ENCODE peak calls at places on chromosomes 1 and 21, in six cellular contexts. K, M, H, O, W and R are unnamed samples.

GRCh38 chr21:34592120-34592561 is 22.8 kb downstream of the RCAN1 start:
- DNase-seq in M (no peak), H (no peak), K (no peak), O (peak; percentile 73), W (no peak), R (no peak)

GRCh38 chr1:45018599-45019230 is 6.7 kb downstream of the UROD start:
- DNase-seq in W (peak; percentile 53), K (peak; percentile 85), H (peak; percentile 85), O (peak; percentile 78), M (peak; percentile 63), R (peak; percentile 47)

GRCh38 chr1:21126324-21126723 is 50.4 kb downstream of the EIF4G3 start:
- DNase-seq in H (peak; percentile 9), O (no peak), K (peak; percentile 82), M (peak; percentile 21), W (no peak), R (peak; percentile 67)

GRCh38 chr1:241751524-241751923 is 96.5 kb upstream of the EXO1 start:
- DNase-seq in W (no peak), O (no peak), M (no peak), K (no peak), H (no peak), R (no peak)

GRCh38 chr21:37430184-37430821 is 63.7 kb downstream of the DYRK1A start:
- DNase-seq in K (no peak), M (no peak), O (peak; percentile 25), W (no peak), H (no peak), R (peak; percentile 69)

GRCh38 chr1:218344814-218345672 is at the start of gene TGFB2:
- DNase-seq in W (peak; percentile 43), K (peak; percentile 69), H (no peak), O (peak; percentile 68), M (peak; percentile 30), R (no peak)

GRCh38 chr1:162305969-162306368 is 70.7 kb downstream of the SPATA46 start:
- DNase-seq in K (no peak), W (no peak), M (no peak), H (no peak), O (peak; percentile 56), R (peak; percentile 12)

GRCh38 chr1:198465201-198466144 is 75.0 kb downstream of the ATP6V1G3 start:
- DNase-seq in M (peak; percentile 13), W (peak; percentile 76), K (peak; percentile 78), H (peak; percentile 3), O (peak; percentile 56), R (peak; percentile 28)

GRCh38 chr1:238722812-238723211 is 663.6 kb upstream of the CHRM3 start:
- DNase-seq in H (no peak), O (no peak), K (no peak), W (no peak), M (no peak), R (no peak)

GRCh38 chr1:219847215-219847855 is 81.0 kb downstream of the SLC30A10 start:
- DNase-seq in O (peak; percentile 12), H (no peak), M (no peak), W (no peak), K (no peak), R (peak; percentile 43)

GRCh38 chr1:43597721-43598120 is 52.2 kb upstream of the KDM4A start:
- DNase-seq in K (no peak), H (no peak), O (no peak), M (no peak), W (no peak), R (no peak)

GRCh38 chr1:59595774-59596173 is 219.0 kb upstream of the HOOK1 start:
- DNase-seq in H (peak; percentile 8), O (no peak), K (no peak), M (no peak), W (no peak), R (no peak)